ENCODE peak calls at places on chromosomes 2 and 18, in ten cellular contexts. Q is GM13977; K is endothelial cell; M is cerebellar nuclear complex; V is stimulated activated CD4-positive, alpha-beta T cell treated with anti-CD3 and anti-CD28 coated beads, TNF-alpha, amount 100 ng/mL, for 24 hours; N is astrocyte of the spinal cord; F is NCI-H774; L is stimulated activated CD8-positive, alpha-beta memory T cell treated with anti-CD3 and anti-CD28 coated beads, Interleukin-15, amount 100 ng/mL, for 24 hours; T is HEK293T; Y is stimulated activated naive CD4-positive, alpha-beta T cell. C is an unnamed sample.

GRCh38 chr2:203871371-203871983 is 3.9 kb downstream of the CTLA4 start:
- DNase-seq in Q (peak), K (no peak), M (no peak), V (no peak), N (no peak), F (no peak), L (no peak), T (no peak), Y (no peak), C (no peak)

GRCh38 chr2:119065146-119065545 is 93.4 kb downstream of the C1QL2 start:
- DNase-seq in Q (no peak), K (no peak), M (no peak), V (no peak), N (no peak), F (no peak), L (no peak), T (no peak), Y (no peak), C (no peak)

GRCh38 chr2:102076512-102076911 is 66.0 kb upstream of the IL1R1 start:
- DNase-seq in Q (no peak), K (no peak), M (no peak), V (no peak), N (no peak), F (no peak), L (no peak), T (no peak), Y (no peak), C (no peak)

GRCh38 chr2:225164406-225165048 is 122.3 kb upstream of the DOCK10 start:
- DNase-seq in Q (no peak), K (no peak), M (no peak), V (no peak), N (no peak), F (no peak), L (no peak), T (no peak), Y (no peak), C (peak)

GRCh38 chr2:189337648-189338047 is 103.6 kb upstream of the WDR75 start:
- DNase-seq in Q (no peak), K (no peak), M (no peak), V (no peak), N (peak), F (no peak), L (no peak), T (no peak), Y (no peak), C (no peak)

GRCh38 chr2:36178384-36178783 is 177.2 kb upstream of the CRIM1 start:
- DNase-seq in Q (no peak), K (no peak), M (no peak), V (no peak), N (peak), F (no peak), L (no peak), T (no peak), Y (no peak), C (no peak)

GRCh38 chr2:8803658-8804379 is 33.6 kb downstream of the KIDINS220 start:
- DNase-seq in Q (peak), K (no peak), M (no peak), V (peak), N (peak), F (peak), L (no peak), T (peak), Y (no peak), C (peak)

GRCh38 chr2:143029141-143029540 is 100.1 kb upstream of the ARHGAP15 start:
- DNase-seq in Q (no peak), K (no peak), M (no peak), V (no peak), N (no peak), F (no peak), L (no peak), T (no peak), Y (no peak), C (no peak)

GRCh38 chr18:56112013-56112749 is 524.2 kb upstream of the TCF4 start:
- DNase-seq in Q (peak), K (no peak), M (no peak), V (no peak), N (no peak), F (no peak), L (no peak), T (no peak), Y (no peak), C (no peak)

GRCh38 chr2:239830718-239831271 is 194.3 kb downstream of the NDUFA10 start:
- DNase-seq in Q (no peak), K (no peak), M (no peak), V (no peak), N (no peak), F (no peak), L (no peak), T (no peak), Y (no peak), C (no peak)

GRCh38 chr2:69619725-69620124 is 23.8 kb downstream of the AAK1 start:
- DNase-seq in Q (peak), K (no peak), M (no peak), V (no peak), N (no peak), F (no peak), L (no peak), T (no peak), Y (no peak), C (peak)

GRCh38 chr18:13716916-13717315 is 9.4 kb downstream of the FAM210A start:
- DNase-seq in Q (no peak), K (no peak), M (no peak), V (no peak), N (no peak), F (no peak), L (no peak), T (no peak), Y (no peak), C (no peak)

GRCh38 chr2:185998562-185999070 is 260.0 kb downstream of the FSIP2 start:
- DNase-seq in Q (no peak), K (no peak), M (no peak), V (no peak), N (no peak), F (no peak), L (no peak), T (no peak), Y (no peak), C (no peak)

GRCh38 chr2:233240897-233241296 is 10.6 kb upstream of the ATG16L1 start:
- DNase-seq in Q (no peak), K (no peak), M (no peak), V (no peak), N (no peak), F (no peak), L (no peak), T (no peak), Y (no peak), C (peak)

GRCh38 chr18:69518989-69519388 is 118.3 kb downstream of the DOK6 start:
- DNase-seq in Q (no peak), K (no peak), M (no peak), V (no peak), N (no peak), F (no peak), L (no peak), T (no peak), Y (no peak), C (no peak)

GRCh38 chr2:156944871-156945270 is 312.6 kb upstream of the GALNT5 start:
- DNase-seq in Q (no peak), K (no peak), M (no peak), V (no peak), N (no peak), F (no peak), L (no peak), T (no peak), Y (no peak), C (no peak)

GRCh38 chr2:64214281-64215115 is 70.3 kb upstream of the PELI1 start:
- DNase-seq in Q (peak), K (no peak), M (no peak), V (peak), N (peak), F (peak), L (no peak), T (no peak), Y (peak), C (no peak)

GRCh38 chr2:168210898-168211570 is 36.4 kb downstream of the STK39 start:
- DNase-seq in Q (peak), K (no peak), M (no peak), V (no peak), N (peak), F (peak), L (no peak), T (no peak), Y (no peak), C (peak)

GRCh38 chr2:17765423-17765822 is 11.5 kb downstream of the GEN1 start:
- DNase-seq in Q (no peak), K (no peak), M (no peak), V (no peak), N (no peak), F (no peak), L (no peak), T (no peak), Y (no peak), C (no peak)

GRCh38 chr18:34976899-34977786 is 64.1 kb upstream of the MAPRE2 start:
- DNase-seq in Q (peak), K (peak), M (no peak), V (peak), N (no peak), F (peak), L (peak), T (peak), Y (peak), C (peak)

GRCh38 chr2:72744049-72744448 is 81.8 kb downstream of the EXOC6B start:
- DNase-seq in Q (no peak), K (no peak), M (no peak), V (no peak), N (peak), F (no peak), L (no peak), T (no peak), Y (no peak), C (no peak)

GRCh38 chr18:46406539-46406932 is 250.5 kb downstream of the LOXHD1 start:
- DNase-seq in Q (no peak), K (no peak), M (no peak), V (no peak), N (no peak), F (peak), L (no peak), T (no peak), Y (no peak), C (no peak)

GRCh38 chr2:190847504-190848201 is 33.0 kb upstream of the GLS start:
- DNase-seq in Q (no peak), K (no peak), M (peak), V (no peak), N (peak), F (no peak), L (no peak), T (no peak), Y (no peak), C (no peak)

GRCh38 chr2:3625186-3625585 is 30.3 kb downstream of the COLEC11 start:
- DNase-seq in Q (no peak), K (no peak), M (no peak), V (no peak), N (no peak), F (no peak), L (no peak), T (no peak), Y (no peak), C (no peak)

GRCh38 chr2:2107140-2107539 is 223.9 kb downstream of the MYT1L start:
- DNase-seq in Q (no peak), K (no peak), M (no peak), V (no peak), N (no peak), F (no peak), L (no peak), T (no peak), Y (no peak), C (no peak)

GRCh38 chr18:48230459-48231113 is 178.6 kb downstream of the ZBTB7C start:
- DNase-seq in Q (peak), K (peak), M (no peak), V (no peak), N (peak), F (peak), L (no peak), T (peak), Y (no peak), C (peak)

GRCh38 chr18:77067315-77068061 is 65.1 kb downstream of the MBP start:
- DNase-seq in Q (no peak), K (no peak), M (no peak), V (peak), N (peak), F (no peak), L (no peak), T (no peak), Y (no peak), C (peak)